ENCODE peak calls at places on chromosomes 3 and 15, in four cellular contexts. E is GM12878, C is IMR-90, W is H1. Q is an unnamed sample.
A peak's percentile ranks its signal among the peaks of the same experiment; 100 is the strongest.

GRCh38 chr3:123788706-123789105 is 95.4 kb downstream of the MYLK start:
- DNase-seq in E (no peak), C (peak; percentile 61), W (no peak), Q (no peak)

GRCh38 chr3:131503328-131503650 is 518 bp upstream of the MRPL3 start:
- DNase-seq in E (no peak), C (no peak), W (no peak), Q (no peak)

GRCh38 chr3:55488398-55489055 is 1.4 kb upstream of the WNT5A start:
- DNase-seq in E (peak; percentile 26), C (peak; percentile 89), W (peak; percentile 82), Q (peak; percentile 18)

GRCh38 chr3:160643994-160644393 is 33.0 kb upstream of the ARL14 start:
- DNase-seq in E (no peak), C (peak; percentile 17), W (no peak), Q (no peak)

GRCh38 chr15:37586976-37587375 is 347.5 kb upstream of the TMCO5A start:
- DNase-seq in E (no peak), C (peak; percentile 14), W (no peak), Q (no peak)

GRCh38 chr15:89383635-89384604 is 49.3 kb upstream of the POLG start:
- DNase-seq in E (no peak), C (peak; percentile 11), W (no peak), Q (peak; percentile 27)

GRCh38 chr3:55013145-55013544 is 85.3 kb upstream of the LRTM1 start:
- DNase-seq in E (no peak), C (peak; percentile 45), W (no peak), Q (no peak)

GRCh38 chr3:38002291-38002876 is 11.8 kb downstream of the VILL start:
- DNase-seq in E (no peak), C (no peak), W (no peak), Q (no peak)

GRCh38 chr3:14143826-14144225 is 19.0 kb downstream of the TMEM43 start:
- DNase-seq in E (no peak), C (peak; percentile 94), W (no peak), Q (no peak)

GRCh38 chr3:173690542-173690941 is 293.0 kb downstream of the NLGN1 start:
- DNase-seq in E (no peak), C (peak; percentile 6), W (no peak), Q (no peak)

GRCh38 chr3:195440379-195440778 is 2.4 kb downstream of the ACAP2 start:
- DNase-seq in E (no peak), C (no peak), W (no peak), Q (no peak)

GRCh38 chr15:41284425-41285177 is 47.8 kb downstream of the OIP5 start:
- DNase-seq in E (no peak), C (no peak), W (no peak), Q (no peak)

GRCh38 chr3:130906374-130906995 is 12.6 kb downstream of the ATP2C1 start:
- DNase-seq in E (no peak), C (peak; percentile 48), W (no peak), Q (no peak)

GRCh38 chr3:156751461-156752025 is 74.6 kb upstream of the LEKR1 start:
- DNase-seq in E (no peak), C (peak; percentile 79), W (peak; percentile 70), Q (no peak)

GRCh38 chr15:89419370-89419984 is 76.9 kb downstream of the RHCG start:
- DNase-seq in E (no peak), C (peak; percentile 27), W (peak; percentile 95), Q (peak; percentile 69)

GRCh38 chr3:126216416-126216815 is 36.0 kb upstream of the ALDH1L1 start:
- DNase-seq in E (no peak), C (peak; percentile 51), W (no peak), Q (no peak)

GRCh38 chr3:52205727-52206372 is 7.9 kb downstream of the ALAS1 start:
- DNase-seq in E (no peak), C (no peak), W (no peak), Q (no peak)

GRCh38 chr3:69012836-69013255 is 638 bp downstream of the EOGT start:
- DNase-seq in E (no peak), C (peak; percentile 67), W (peak; percentile 54), Q (peak; percentile 47)
- TF ChIP-seq CHD1 in E (no peak), C (no peak), W (no peak), Q (no peak)

DNA sequence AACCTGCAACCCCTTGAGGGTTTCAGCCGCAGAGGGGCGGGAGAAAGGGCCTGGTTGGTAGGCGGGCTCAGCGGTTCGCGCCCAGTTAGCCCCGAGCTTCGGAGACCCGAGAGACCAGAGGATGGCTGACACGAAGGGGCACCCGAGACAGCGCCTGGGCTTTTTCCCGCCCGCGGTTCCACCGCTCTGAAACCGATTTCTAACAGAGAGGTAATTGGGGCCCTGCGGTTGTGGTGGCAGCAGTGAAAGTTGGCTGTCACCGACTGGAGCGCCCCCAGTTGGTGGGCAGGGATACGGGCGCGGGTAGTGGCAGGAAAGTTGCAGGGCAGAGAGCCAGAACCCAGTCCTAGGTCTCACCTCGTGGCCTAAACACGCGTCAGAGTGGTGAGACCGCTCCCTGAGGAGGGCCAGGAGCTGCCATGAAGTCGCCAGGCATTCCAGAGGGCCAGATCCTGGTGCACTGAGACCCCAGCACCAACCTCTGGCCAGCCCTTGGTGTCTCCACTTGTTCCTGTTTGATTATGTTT is 590 bp upstream of the ELL3 start:
- DNase-seq in E (peak; percentile 78), C (peak; percentile 55), W (peak; percentile 90), Q (peak; percentile 31)
- TF ChIP-seq CHD1 in E (no peak), C (no peak), W (no peak), Q (no peak)

DNA sequence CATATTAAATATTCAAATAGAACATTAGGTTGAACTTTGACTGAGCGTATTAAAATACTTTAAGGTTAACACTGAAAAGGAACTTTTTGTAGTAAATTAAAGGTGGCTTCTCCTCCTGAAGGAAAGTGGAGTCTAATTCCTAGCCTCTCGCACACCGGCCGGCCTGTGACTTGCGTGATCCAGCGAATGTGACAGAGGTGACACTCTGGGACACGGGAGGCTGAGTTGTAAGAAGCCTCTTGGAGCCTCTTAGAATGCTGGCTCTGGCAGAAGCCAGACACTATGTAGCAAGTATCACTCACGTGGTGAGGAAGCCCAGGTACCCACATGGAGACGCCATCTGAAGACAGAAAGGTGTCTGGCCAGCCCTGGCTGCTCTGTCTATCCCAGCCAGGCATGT is 64.9 kb upstream of the NSMCE3 start:
- DNase-seq in E (no peak), C (no peak), W (no peak), Q (no peak)
- TF ChIP-seq CHD1 in E (no peak), C (no peak), W (no peak), Q (no peak)

GRCh38 chr3:36774072-36774471 is 9.7 kb upstream of the DCLK3 start:
- DNase-seq in E (no peak), C (peak; percentile 66), W (no peak), Q (no peak)
- TF ChIP-seq CHD1 in E (no peak), C (no peak), W (no peak), Q (no peak)

GRCh38 chr15:57419335-57419734 is 43.0 kb downstream of the CGNL1 start:
- DNase-seq in E (no peak), C (no peak), W (no peak), Q (no peak)
- TF ChIP-seq CHD1 in E (no peak), C (no peak), W (no peak), Q (no peak)

GRCh38 chr15:68621535-68621934 is 42.7 kb downstream of the CORO2B start:
- DNase-seq in E (no peak), C (no peak), W (no peak), Q (no peak)

GRCh38 chr15:68620721-68621528 is 42.1 kb downstream of the CORO2B start:
- DNase-seq in E (no peak), C (peak; percentile 98), W (no peak), Q (no peak)

GRCh38 chr15:68618339-68619302 is 39.8 kb downstream of the CORO2B start:
- DNase-seq in E (no peak), C (peak; percentile 70), W (no peak), Q (no peak)

GRCh38 chr15:68617777-68618176 is 39.0 kb downstream of the CORO2B start:
- DNase-seq in E (no peak), C (no peak), W (no peak), Q (no peak)

GRCh38 chr15:68619303-68619698 is 40.5 kb downstream of the CORO2B start:
- DNase-seq in E (no peak), C (no peak), W (no peak), Q (no peak)
- TF ChIP-seq CHD1 in E (no peak), C (no peak), W (no peak), Q (no peak)

DNA sequence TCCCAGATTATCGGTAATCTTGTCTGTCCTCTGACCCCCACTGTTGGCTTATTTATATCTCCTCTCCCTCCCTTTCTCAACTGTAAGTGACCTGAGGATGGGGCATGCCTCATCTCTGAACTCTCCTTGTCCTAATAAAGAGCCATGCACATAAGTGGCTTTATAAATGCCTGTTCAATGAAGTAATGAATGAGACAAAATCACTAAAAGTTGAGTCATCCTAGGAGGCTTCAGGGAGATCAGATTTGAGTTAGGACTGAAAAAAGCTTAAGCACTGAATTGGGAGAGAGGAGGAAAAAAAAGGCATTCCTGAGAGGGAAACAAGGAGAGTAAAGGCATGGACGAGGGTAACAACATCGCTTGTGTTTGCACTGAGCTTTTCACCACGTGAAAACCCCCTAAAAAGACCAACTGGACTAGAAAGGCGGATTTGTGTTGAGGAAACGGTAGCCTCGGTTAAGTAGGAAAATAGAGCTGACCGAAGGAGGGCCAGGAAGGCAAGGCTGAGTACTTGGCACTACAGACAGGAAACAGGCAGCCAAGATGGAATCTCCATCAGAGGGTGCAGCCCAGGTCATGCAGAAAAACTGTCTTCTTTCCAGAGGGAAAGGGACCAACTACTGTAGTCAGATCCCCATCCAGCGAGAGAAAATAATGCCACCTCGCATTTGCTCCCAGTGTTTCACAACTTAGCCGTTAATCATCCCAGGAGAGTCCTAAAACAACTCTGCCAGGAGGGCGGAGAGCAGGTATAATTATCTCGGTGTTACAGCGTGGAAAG is 77.5 kb downstream of the MYO1E start:
- DNase-seq in E (no peak), C (peak; percentile 95), W (no peak), Q (no peak)
- TF ChIP-seq CHD1 in E (no peak), C (no peak), W (no peak), Q (no peak)

GRCh38 chr3:120988994-120989393 is 81.0 kb downstream of the STXBP5L start:
- DNase-seq in E (no peak), C (no peak), W (no peak), Q (no peak)

GRCh38 chr3:120983321-120983665 is 75.3 kb downstream of the STXBP5L start:
- DNase-seq in E (no peak), C (no peak), W (peak; percentile 40), Q (no peak)

GRCh38 chr3:120982608-120983320 is 74.8 kb downstream of the STXBP5L start:
- DNase-seq in E (no peak), C (no peak), W (no peak), Q (no peak)

GRCh38 chr3:120985242-120985641 is 77.2 kb downstream of the STXBP5L start:
- DNase-seq in E (no peak), C (no peak), W (no peak), Q (no peak)

GRCh38 chr3:120983841-120984240 is 75.8 kb downstream of the STXBP5L start:
- DNase-seq in E (no peak), C (no peak), W (no peak), Q (no peak)
- TF ChIP-seq CHD1 in E (no peak), C (no peak), W (no peak), Q (no peak)

Q was measured in K562.